ENCODE peak calls at places on chromosomes 5 and 9, in six cellular contexts. S is H1, W is K562, C is HCT116, U is HepG2, H is NT2/D1. D is an unnamed sample.

GRCh38 chr5:156326718-156327259 is at the start of gene SGCD:
- DNase-seq in S (no peak), H (no peak), W (no peak), U (no peak), C (no peak), D (no peak)

GRCh38 chr5:132510076-132510475 is 19.5 kb upstream of the IRF1 start:
- DNase-seq in H (no peak), W (no peak), S (no peak), C (no peak), U (no peak), D (no peak)

GRCh38 chr9:125685167-125685566 is 21.8 kb downstream of the MAPKAP1 start:
- DNase-seq in S (no peak), U (no peak), W (no peak), H (no peak), C (no peak), D (no peak)

GRCh38 chr9:93683331-93684134 is 107.1 kb downstream of the PHF2 start:
- DNase-seq in S (no peak), H (no peak), C (no peak), W (no peak), U (no peak), D (no peak)

GRCh38 chr5:124206540-124206939 is 539.9 kb downstream of the ZNF608 start:
- DNase-seq in W (no peak), C (no peak), S (no peak), U (no peak), H (no peak), D (no peak)

GRCh38 chr5:21817668-21818419 is 1035.3 kb downstream of the CDH12 start:
- DNase-seq in U (no peak), W (no peak), S (no peak), C (no peak), H (no peak), D (no peak)

GRCh38 chr5:135493406-135494180 is 41.4 kb upstream of the TIFAB start:
- DNase-seq in U (no peak), C (peak; percentile 31), H (no peak), S (no peak), W (no peak), D (no peak)

GRCh38 chr9:91781906-91782305 is 168.1 kb downstream of the ROR2 start:
- DNase-seq in W (no peak), S (no peak), U (no peak), C (no peak), H (no peak), D (no peak)

GRCh38 chr9:84669008-84669292 is 579 bp upstream of the NTRK2 start:
- DNase-seq in C (no peak), S (no peak), U (no peak), W (no peak), H (no peak), D (no peak)

GRCh38 chr9:137742698-137743097 is 123.9 kb downstream of the EHMT1 start:
- DNase-seq in H (no peak), W (no peak), U (no peak), C (no peak), S (no peak), D (no peak)

GRCh38 chr9:137696526-137696925 is 77.7 kb downstream of the EHMT1 start:
- DNase-seq in H (no peak), W (no peak), S (no peak), U (no peak), C (no peak), D (no peak)

GRCh38 chr5:123164019-123164418 is 75.0 kb downstream of the PRDM6 start:
- DNase-seq in S (no peak), W (no peak), H (no peak), U (no peak), C (no peak), D (no peak)

GRCh38 chr5:38719916-38720315 is 125.9 kb upstream of the OSMR start:
- DNase-seq in C (no peak), S (no peak), H (no peak), U (no peak), W (no peak), D (no peak)

GRCh38 chr5:17378346-17378984 is 119.6 kb upstream of the TAF11L2 start:
- DNase-seq in C (no peak), H (no peak), U (no peak), W (no peak), S (no peak), D (no peak)

GRCh38 chr5:83553000-83553486 is 81.5 kb downstream of the VCAN start:
- DNase-seq in C (no peak), U (no peak), S (no peak), W (no peak), H (no peak), D (no peak)

GRCh38 chr9:76510041-76510440 is 51.1 kb downstream of the GCNT1 start:
- DNase-seq in U (no peak), S (no peak), W (no peak), C (no peak), H (no peak), D (no peak)

GRCh38 chr5:138792181-138792808 is 39.1 kb downstream of the CTNNA1 start:
- DNase-seq in U (no peak), W (no peak), S (no peak), H (no peak), C (no peak), D (no peak)

GRCh38 chr5:167995844-167996400 is 295.5 kb upstream of the WWC1 start:
- DNase-seq in S (no peak), W (no peak), H (no peak), U (no peak), C (no peak), D (no peak)

GRCh38 chr5:137800700-137801411 is 46.7 kb upstream of the HNRNPA0 start:
- DNase-seq in C (no peak), S (no peak), W (no peak), U (peak; percentile 8), H (no peak), D (no peak)

GRCh38 chr5:34765662-34766061 is 73.3 kb upstream of the TTC23L start:
- DNase-seq in C (no peak), W (no peak), U (no peak), S (no peak), H (no peak), D (no peak)

GRCh38 chr5:126868961-126869451 is 92.1 kb downstream of the LMNB1 start:
- DNase-seq in H (no peak), S (no peak), C (no peak), W (no peak), U (no peak), D (no peak)

GRCh38 chr5:93705896-93706295 is 35.5 kb downstream of the POU5F2 start:
- DNase-seq in W (no peak), U (no peak), C (no peak), H (no peak), S (no peak), D (no peak)

GRCh38 chr5:7849531-7850240 is 1.2 kb downstream of the CFAP90 start:
- DNase-seq in W (no peak), C (no peak), U (peak; percentile 26), S (no peak), H (peak; percentile 23), D (no peak)

GRCh38 chr5:34474573-34475021 is 181.5 kb upstream of the RAI14 start:
- DNase-seq in W (peak; percentile 68), H (peak; percentile 38), U (peak; percentile 40), C (peak; percentile 38), S (no peak), D (no peak)

GRCh38 chr5:125277494-125278154 is 531.2 kb upstream of the ZNF608 start:
- DNase-seq in U (peak; percentile 14), S (no peak), W (no peak), H (no peak), C (peak; percentile 72), D (no peak)

GRCh38 chr5:180792287-180792964 is 10.2 kb downstream of the MGAT1 start:
- DNase-seq in C (no peak), H (no peak), U (no peak), W (no peak), S (no peak), D (no peak)

GRCh38 chr9:123111427-123111826 is 78.0 kb downstream of the GPR21 start:
- DNase-seq in H (no peak), S (no peak), U (no peak), W (no peak), C (no peak), D (no peak)

GRCh38 chr5:39447059-39447458 is 22.3 kb upstream of the DAB2 start:
- DNase-seq in U (no peak), C (no peak), S (no peak), H (no peak), W (no peak), D (no peak)

GRCh38 chr9:18260527-18260926 is 213.4 kb upstream of the ADAMTSL1 start:
- DNase-seq in S (no peak), U (no peak), H (no peak), W (no peak), C (no peak), D (no peak)

GRCh38 chr5:174087783-174088182 is 42.3 kb downstream of the NSG2 start:
- DNase-seq in H (no peak), W (no peak), U (no peak), C (no peak), S (no peak), D (no peak)

GRCh38 chr5:150513375-150514309 is 5.7 kb downstream of the NDST1 start:
- DNase-seq in S (no peak), H (no peak), U (no peak), C (no peak), W (peak; percentile 75), D (no peak)
- TF ChIP-seq ZNF274 in S (no peak), H (no peak), U (no peak), C (no peak), W (no peak), D (no peak)

DNA sequence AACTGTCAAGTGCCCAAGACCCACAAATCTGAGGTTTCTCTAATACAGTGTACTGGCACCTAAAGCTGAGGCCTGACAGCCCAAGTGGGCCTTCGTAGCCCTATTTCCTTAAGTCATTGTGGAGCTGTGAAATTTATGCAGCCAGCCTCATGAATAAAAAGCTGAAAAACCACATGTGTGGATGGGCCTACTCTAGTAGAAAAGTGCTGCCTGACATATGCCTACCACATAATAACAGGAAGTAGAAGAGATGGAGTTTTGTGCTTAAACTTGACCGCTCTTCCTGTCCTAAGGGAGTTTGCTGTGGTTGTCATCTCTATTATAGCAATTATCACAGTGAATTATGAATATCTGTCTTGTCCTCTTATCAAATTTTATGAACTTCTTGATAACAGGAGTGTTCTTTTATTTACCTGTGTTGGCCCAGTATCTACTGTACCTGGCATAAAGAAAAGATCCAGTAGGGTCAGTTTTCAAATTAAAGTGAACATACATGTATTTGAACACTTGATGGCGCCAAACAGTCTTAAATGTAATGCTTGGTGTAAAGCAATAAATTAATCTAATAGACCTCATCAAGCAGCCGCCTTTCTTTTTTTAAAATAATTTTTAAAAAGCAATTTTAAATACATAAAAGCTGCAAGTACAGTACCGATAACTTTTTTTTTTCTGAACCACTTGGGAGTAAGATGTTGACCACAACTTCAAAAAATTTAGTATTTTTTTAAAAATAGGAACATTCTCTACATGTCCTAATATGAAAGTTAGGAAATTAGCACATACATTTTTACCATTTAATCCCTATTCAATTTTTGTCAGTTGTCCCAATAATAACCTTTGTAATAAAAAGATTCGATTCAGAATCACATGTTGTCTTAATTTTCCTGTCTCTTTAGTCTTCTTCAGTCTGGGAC is 51.0 kb downstream of the FKTN start:
- DNase-seq in S (no peak), H (peak; percentile 32), W (peak; percentile 69), C (peak; percentile 48), U (peak; percentile 50), D (peak; percentile 4)
- TF ChIP-seq ZNF274 in S (no peak), H (no peak), W (no peak), C (no peak), U (no peak), D (no peak)

GRCh38 chr9:109166771-109167601 is at the start of gene FRRS1L:
- DNase-seq in W (no peak), S (no peak), U (no peak), C (no peak), H (peak; percentile 8), D (no peak)
- TF ChIP-seq ZNF274 in W (no peak), S (no peak), U (no peak), C (no peak), H (no peak), D (no peak)

GRCh38 chr9:97905228-97905627 is 17.1 kb downstream of the TRMO start:
- DNase-seq in S (no peak), W (no peak), C (no peak), U (no peak), H (no peak), D (no peak)
- TF ChIP-seq ZNF274 in S (no peak), W (no peak), C (no peak), U (no peak), H (no peak), D (no peak)

D was measured in GM12878.